ENCODE peak calls at places on chromosome 16, in ten cellular contexts. One of them, this sample, is unnamed.
A peak's percentile ranks its signal among the peaks of the same experiment; 100 is the strongest.

GRCh38 chr16:86990451-86990850 is 326.7 kb downstream of the C16orf95 start:
- DNase-seq in AG04450: no peak
- DNase-seq in AG09319: no peak
- DNase-seq in fibroblast of mammary gland: no peak
- DNase-seq in psoas muscle: no peak
- DNase-seq in GM23338: no peak
- DNase-seq in astrocyte of the spinal cord: no peak
- DNase-seq in cardiac fibroblast: no peak
- DNase-seq in AG10803: no peak
- DNase-seq in stomach: no peak
- DNase-seq in this sample: no peak

GRCh38 chr16:87628940-87629339 is 26.6 kb downstream of the JPH3 start:
- DNase-seq in AG04450: no peak
- DNase-seq in AG09319: peak; percentile 29
- DNase-seq in fibroblast of mammary gland: peak; percentile 47
- DNase-seq in psoas muscle: peak; percentile 30
- DNase-seq in GM23338: no peak
- DNase-seq in astrocyte of the spinal cord: no peak
- DNase-seq in cardiac fibroblast: no peak
- DNase-seq in AG10803: peak; percentile 68
- DNase-seq in stomach: no peak
- DNase-seq in this sample: no peak

GRCh38 chr16:27238016-27238587 is 30.5 kb downstream of the NSMCE1 start:
- DNase-seq in AG04450: no peak
- DNase-seq in AG09319: no peak
- DNase-seq in fibroblast of mammary gland: no peak
- DNase-seq in psoas muscle: no peak
- DNase-seq in GM23338: no peak
- DNase-seq in astrocyte of the spinal cord: no peak
- DNase-seq in cardiac fibroblast: no peak
- DNase-seq in AG10803: no peak
- DNase-seq in stomach: peak; percentile 44
- DNase-seq in this sample: peak; percentile 89

GRCh38 chr16:26762596-26762995 is 304.1 kb upstream of the C16orf82 start:
- DNase-seq in AG04450: no peak
- DNase-seq in AG09319: no peak
- DNase-seq in fibroblast of mammary gland: no peak
- DNase-seq in psoas muscle: no peak
- DNase-seq in GM23338: peak; percentile 17
- DNase-seq in astrocyte of the spinal cord: no peak
- DNase-seq in cardiac fibroblast: no peak
- DNase-seq in AG10803: no peak
- DNase-seq in stomach: no peak
- DNase-seq in this sample: no peak

GRCh38 chr16:90046971-90047713 is 27.9 kb upstream of the DBNDD1 start:
- DNase-seq in AG04450: no peak
- DNase-seq in AG09319: no peak
- DNase-seq in fibroblast of mammary gland: peak; percentile 64
- DNase-seq in psoas muscle: peak; percentile 60
- DNase-seq in GM23338: peak; percentile 45
- DNase-seq in astrocyte of the spinal cord: peak; percentile 41
- DNase-seq in cardiac fibroblast: peak; percentile 85
- DNase-seq in AG10803: peak; percentile 34
- DNase-seq in stomach: peak; percentile 80
- DNase-seq in this sample: peak; percentile 70

GRCh38 chr16:55655709-55656694 is at the start of gene SLC6A2:
- DNase-seq in AG04450: no peak
- DNase-seq in AG09319: no peak
- DNase-seq in fibroblast of mammary gland: no peak
- DNase-seq in psoas muscle: peak; percentile 38
- DNase-seq in GM23338: peak; percentile 77
- DNase-seq in astrocyte of the spinal cord: no peak
- DNase-seq in cardiac fibroblast: no peak
- DNase-seq in AG10803: no peak
- DNase-seq in stomach: no peak
- DNase-seq in this sample: no peak

GRCh38 chr16:57576429-57576870 is 34.0 kb downstream of the ADGRG5 start:
- DNase-seq in AG04450: peak; percentile 30
- DNase-seq in AG09319: no peak
- DNase-seq in fibroblast of mammary gland: peak; percentile 59
- DNase-seq in psoas muscle: peak; percentile 67
- DNase-seq in GM23338: peak; percentile 88
- DNase-seq in astrocyte of the spinal cord: peak; percentile 62
- DNase-seq in cardiac fibroblast: peak; percentile 74
- DNase-seq in AG10803: peak; percentile 53
- DNase-seq in stomach: peak; percentile 87
- DNase-seq in this sample: peak; percentile 85

GRCh38 chr16:81558444-81559175 is 114.0 kb downstream of the CMIP start:
- DNase-seq in AG04450: no peak
- DNase-seq in AG09319: no peak
- DNase-seq in fibroblast of mammary gland: no peak
- DNase-seq in psoas muscle: no peak
- DNase-seq in GM23338: peak; percentile 61
- DNase-seq in astrocyte of the spinal cord: no peak
- DNase-seq in cardiac fibroblast: no peak
- DNase-seq in AG10803: no peak
- DNase-seq in stomach: peak; percentile 92
- DNase-seq in this sample: peak; percentile 88

GRCh38 chr16:65077181-65077580 is 44.7 kb downstream of the CDH11 start:
- DNase-seq in AG04450: no peak
- DNase-seq in AG09319: no peak
- DNase-seq in fibroblast of mammary gland: no peak
- DNase-seq in psoas muscle: no peak
- DNase-seq in GM23338: no peak
- DNase-seq in astrocyte of the spinal cord: no peak
- DNase-seq in cardiac fibroblast: no peak
- DNase-seq in AG10803: no peak
- DNase-seq in stomach: no peak
- DNase-seq in this sample: no peak

GRCh38 chr16:61042736-61043135 is 993.5 kb downstream of the CDH8 start:
- DNase-seq in AG04450: no peak
- DNase-seq in AG09319: no peak
- DNase-seq in fibroblast of mammary gland: no peak
- DNase-seq in psoas muscle: no peak
- DNase-seq in GM23338: peak; percentile 66
- DNase-seq in astrocyte of the spinal cord: no peak
- DNase-seq in cardiac fibroblast: no peak
- DNase-seq in AG10803: no peak
- DNase-seq in stomach: no peak
- DNase-seq in this sample: no peak

GRCh38 chr16:30078744-30079143 is 3.0 kb downstream of the PPP4C start:
- DNase-seq in AG04450: no peak
- DNase-seq in AG09319: no peak
- DNase-seq in fibroblast of mammary gland: no peak
- DNase-seq in psoas muscle: no peak
- DNase-seq in GM23338: no peak
- DNase-seq in astrocyte of the spinal cord: no peak
- DNase-seq in cardiac fibroblast: no peak
- DNase-seq in AG10803: no peak
- DNase-seq in stomach: no peak
- DNase-seq in this sample: no peak

GRCh38 chr16:27426423-27427408 is 24.7 kb downstream of the IL21R start:
- DNase-seq in AG04450: peak; percentile 71
- DNase-seq in AG09319: peak; percentile 53
- DNase-seq in fibroblast of mammary gland: peak; percentile 96
- DNase-seq in psoas muscle: no peak
- DNase-seq in GM23338: peak; percentile 49
- DNase-seq in astrocyte of the spinal cord: peak; percentile 91
- DNase-seq in cardiac fibroblast: peak; percentile 82
- DNase-seq in AG10803: peak; percentile 89
- DNase-seq in stomach: peak; percentile 26
- DNase-seq in this sample: peak; percentile 32

GRCh38 chr16:6193718-6194117 is 1096.1 kb upstream of the EEF2KMT start:
- DNase-seq in AG04450: no peak
- DNase-seq in AG09319: no peak
- DNase-seq in fibroblast of mammary gland: no peak
- DNase-seq in psoas muscle: no peak
- DNase-seq in GM23338: peak; percentile 81
- DNase-seq in astrocyte of the spinal cord: peak; percentile 5
- DNase-seq in cardiac fibroblast: no peak
- DNase-seq in AG10803: no peak
- DNase-seq in stomach: no peak
- DNase-seq in this sample: no peak

GRCh38 chr16:67101683-67102082 is 8.1 kb upstream of the PHAF1 start:
- DNase-seq in AG04450: no peak
- DNase-seq in AG09319: no peak
- DNase-seq in fibroblast of mammary gland: peak; percentile 60
- DNase-seq in psoas muscle: no peak
- DNase-seq in GM23338: no peak
- DNase-seq in astrocyte of the spinal cord: peak; percentile 22
- DNase-seq in cardiac fibroblast: no peak
- DNase-seq in AG10803: peak; percentile 78
- DNase-seq in stomach: no peak
- DNase-seq in this sample: no peak

GRCh38 chr16:1772362-1772907 is at the start of gene EME2:
- DNase-seq in AG04450: no peak
- DNase-seq in AG09319: no peak
- DNase-seq in fibroblast of mammary gland: peak; percentile 33
- DNase-seq in psoas muscle: no peak
- DNase-seq in GM23338: no peak
- DNase-seq in astrocyte of the spinal cord: no peak
- DNase-seq in cardiac fibroblast: no peak
- DNase-seq in AG10803: no peak
- DNase-seq in stomach: no peak
- DNase-seq in this sample: peak; percentile 59

GRCh38 chr16:30068750-30069574 is 3.4 kb downstream of the ALDOA start:
- DNase-seq in AG04450: no peak
- DNase-seq in AG09319: no peak
- DNase-seq in fibroblast of mammary gland: peak; percentile 48
- DNase-seq in psoas muscle: no peak
- DNase-seq in GM23338: peak; percentile 57
- DNase-seq in astrocyte of the spinal cord: no peak
- DNase-seq in cardiac fibroblast: peak; percentile 43
- DNase-seq in AG10803: no peak
- DNase-seq in stomach: no peak
- DNase-seq in this sample: no peak

GRCh38 chr16:3234543-3235541 is at the start of gene ZNF200:
- DNase-seq in AG04450: peak; percentile 75
- DNase-seq in AG09319: peak; percentile 76
- DNase-seq in fibroblast of mammary gland: peak; percentile 95
- DNase-seq in psoas muscle: peak; percentile 97
- DNase-seq in GM23338: peak; percentile 98
- DNase-seq in astrocyte of the spinal cord: peak; percentile 97
- DNase-seq in cardiac fibroblast: peak; percentile 97
- DNase-seq in AG10803: peak; percentile 94
- DNase-seq in stomach: peak; percentile 97
- DNase-seq in this sample: peak; percentile 98
- TF ChIP-seq CTCF in AG04450: no peak
- TF ChIP-seq CTCF in AG09319: no peak
- TF ChIP-seq CTCF in fibroblast of mammary gland: no peak
- TF ChIP-seq CTCF in psoas muscle: no peak
- TF ChIP-seq CTCF in GM23338: no peak
- TF ChIP-seq CTCF in astrocyte of the spinal cord: no peak
- TF ChIP-seq CTCF in cardiac fibroblast: no peak
- TF ChIP-seq CTCF in AG10803: no peak
- TF ChIP-seq CTCF in stomach: no peak
- TF ChIP-seq CTCF in this sample: no peak

DNA sequence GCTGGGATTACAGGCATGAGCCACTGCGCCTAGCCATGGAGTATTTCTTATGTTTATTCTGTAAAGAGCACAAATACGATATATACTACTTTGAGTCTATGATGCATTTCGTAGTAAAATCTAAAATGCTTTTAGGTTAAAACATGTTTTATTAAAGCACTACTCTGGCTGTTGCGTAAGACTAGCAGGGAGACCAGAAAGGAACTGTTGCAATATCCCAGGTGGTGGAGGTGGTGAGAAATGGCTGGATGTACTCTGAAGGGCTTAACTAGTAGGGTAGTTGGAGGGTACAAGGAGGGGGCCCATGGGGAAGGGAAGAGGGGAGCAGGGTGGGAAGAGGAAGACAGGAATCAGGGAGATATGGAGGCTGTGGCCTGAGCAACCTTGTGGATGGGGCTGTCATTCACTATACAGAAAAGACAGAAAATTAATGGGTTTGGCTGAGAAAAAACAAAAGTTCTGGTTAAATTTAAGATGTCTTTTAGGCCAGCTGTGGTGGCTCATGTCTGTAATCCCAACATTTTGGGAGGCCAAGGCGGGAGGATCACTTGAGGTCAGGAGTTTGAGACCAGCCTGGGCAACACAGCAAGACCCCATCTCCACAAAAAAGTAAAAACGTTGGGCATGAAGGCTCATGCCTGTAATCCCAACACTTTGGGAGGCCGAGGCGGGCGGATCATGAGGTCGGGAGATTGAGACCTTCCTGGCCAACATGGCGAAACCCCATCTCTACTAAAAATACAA is 35.8 kb downstream of the ST3GAL2 start:
- DNase-seq in AG04450: no peak
- DNase-seq in AG09319: no peak
- DNase-seq in fibroblast of mammary gland: peak; percentile 63
- DNase-seq in psoas muscle: no peak
- DNase-seq in GM23338: no peak
- DNase-seq in astrocyte of the spinal cord: no peak
- DNase-seq in cardiac fibroblast: peak; percentile 50
- DNase-seq in AG10803: peak; percentile 38
- DNase-seq in stomach: no peak
- DNase-seq in this sample: no peak
- TF ChIP-seq CTCF in AG04450: no peak
- TF ChIP-seq CTCF in AG09319: no peak
- TF ChIP-seq CTCF in fibroblast of mammary gland: no peak
- TF ChIP-seq CTCF in psoas muscle: no peak
- TF ChIP-seq CTCF in GM23338: no peak
- TF ChIP-seq CTCF in astrocyte of the spinal cord: no peak
- TF ChIP-seq CTCF in cardiac fibroblast: no peak
- TF ChIP-seq CTCF in AG10803: no peak
- TF ChIP-seq CTCF in stomach: no peak
- TF ChIP-seq CTCF in this sample: no peak

GRCh38 chr16:47019563-47019962 is 46.1 kb upstream of the DNAJA2 start:
- DNase-seq in AG04450: no peak
- DNase-seq in AG09319: no peak
- DNase-seq in fibroblast of mammary gland: no peak
- DNase-seq in psoas muscle: no peak
- DNase-seq in GM23338: no peak
- DNase-seq in astrocyte of the spinal cord: peak; percentile 8
- DNase-seq in cardiac fibroblast: peak; percentile 16
- DNase-seq in AG10803: no peak
- DNase-seq in stomach: no peak
- DNase-seq in this sample: no peak
- TF ChIP-seq CTCF in AG04450: peak; percentile 32
- TF ChIP-seq CTCF in AG09319: no peak
- TF ChIP-seq CTCF in fibroblast of mammary gland: peak; percentile 29
- TF ChIP-seq CTCF in psoas muscle: no peak
- TF ChIP-seq CTCF in GM23338: no peak
- TF ChIP-seq CTCF in astrocyte of the spinal cord: peak; percentile 8
- TF ChIP-seq CTCF in cardiac fibroblast: peak; percentile 23
- TF ChIP-seq CTCF in AG10803: peak; percentile 13
- TF ChIP-seq CTCF in stomach: no peak
- TF ChIP-seq CTCF in this sample: no peak

GRCh38 chr16:8355714-8356113 is 234.6 kb downstream of the TMEM114 start:
- DNase-seq in AG04450: no peak
- DNase-seq in AG09319: no peak
- DNase-seq in fibroblast of mammary gland: no peak
- DNase-seq in psoas muscle: no peak
- DNase-seq in GM23338: peak; percentile 51
- DNase-seq in astrocyte of the spinal cord: no peak
- DNase-seq in cardiac fibroblast: no peak
- DNase-seq in AG10803: no peak
- DNase-seq in stomach: no peak
- DNase-seq in this sample: no peak
- TF ChIP-seq CTCF in AG04450: no peak
- TF ChIP-seq CTCF in AG09319: no peak
- TF ChIP-seq CTCF in fibroblast of mammary gland: no peak
- TF ChIP-seq CTCF in psoas muscle: no peak
- TF ChIP-seq CTCF in GM23338: peak; percentile 52
- TF ChIP-seq CTCF in astrocyte of the spinal cord: no peak
- TF ChIP-seq CTCF in cardiac fibroblast: no peak
- TF ChIP-seq CTCF in AG10803: no peak
- TF ChIP-seq CTCF in stomach: no peak
- TF ChIP-seq CTCF in this sample: no peak

GRCh38 chr16:80369559-80369958 is 171.2 kb upstream of the DYNLRB2 start:
- DNase-seq in AG04450: peak; percentile 38
- DNase-seq in AG09319: peak; percentile 31
- DNase-seq in fibroblast of mammary gland: peak; percentile 54
- DNase-seq in psoas muscle: no peak
- DNase-seq in GM23338: peak; percentile 70
- DNase-seq in astrocyte of the spinal cord: peak; percentile 68
- DNase-seq in cardiac fibroblast: peak; percentile 58
- DNase-seq in AG10803: peak; percentile 66
- DNase-seq in stomach: peak; percentile 55
- DNase-seq in this sample: no peak
- TF ChIP-seq CTCF in AG04450: peak; percentile 85
- TF ChIP-seq CTCF in AG09319: peak; percentile 89
- TF ChIP-seq CTCF in fibroblast of mammary gland: peak; percentile 66
- TF ChIP-seq CTCF in psoas muscle: no peak
- TF ChIP-seq CTCF in GM23338: peak; percentile 88
- TF ChIP-seq CTCF in astrocyte of the spinal cord: peak; percentile 76
- TF ChIP-seq CTCF in cardiac fibroblast: peak; percentile 65
- TF ChIP-seq CTCF in AG10803: peak; percentile 92
- TF ChIP-seq CTCF in stomach: no peak
- TF ChIP-seq CTCF in this sample: no peak